ENCODE peak calls at places on chromosomes 5 and 9, in four cellular contexts. One of them, this sample, is unnamed.

GRCh38 chr5:32283539-32284377 is 29.0 kb downstream of the MTMR12 start:
- DNase-seq in iPS DF 6.9: no peak
- DNase-seq in heart left ventricle: no peak
- DNase-seq in PC-3: peak
- DNase-seq in this sample: no peak

GRCh38 chr5:65926276-65926761 is at the start of gene ERBIN:
- DNase-seq in heart left ventricle: peak
- DNase-seq in PC-3: peak
- DNase-seq in iPS DF 6.9: no peak
- DNase-seq in this sample: no peak

GRCh38 chr9:117768740-117769400 is 64.7 kb downstream of the TLR4 start:
- DNase-seq in PC-3: no peak
- DNase-seq in heart left ventricle: no peak
- DNase-seq in iPS DF 6.9: no peak
- DNase-seq in this sample: no peak

GRCh38 chr5:151924564-151925395 is at the start of gene GLRA1:
- DNase-seq in heart left ventricle: peak
- DNase-seq in PC-3: peak
- DNase-seq in iPS DF 6.9: peak
- DNase-seq in this sample: no peak

GRCh38 chr5:21225223-21226064 is 1237.4 kb upstream of the CDH18 start:
- DNase-seq in PC-3: peak
- DNase-seq in iPS DF 6.9: no peak
- DNase-seq in heart left ventricle: no peak
- DNase-seq in this sample: no peak

GRCh38 chr9:5870691-5871090 is 20.0 kb upstream of the MLANA start:
- DNase-seq in heart left ventricle: no peak
- DNase-seq in PC-3: no peak
- DNase-seq in iPS DF 6.9: no peak
- DNase-seq in this sample: no peak

GRCh38 chr5:93585054-93585751 is 2.2 kb downstream of the NR2F1 start:
- DNase-seq in PC-3: peak
- DNase-seq in iPS DF 6.9: no peak
- DNase-seq in heart left ventricle: no peak
- DNase-seq in this sample: no peak

GRCh38 chr9:81789751-81790150 is 100.4 kb upstream of the TLE1 start:
- DNase-seq in PC-3: no peak
- DNase-seq in heart left ventricle: no peak
- DNase-seq in iPS DF 6.9: no peak
- DNase-seq in this sample: no peak

GRCh38 chr5:42666821-42667325 is 89.7 kb upstream of the CCDC152 start:
- DNase-seq in heart left ventricle: no peak
- DNase-seq in iPS DF 6.9: no peak
- DNase-seq in PC-3: no peak
- DNase-seq in this sample: no peak

GRCh38 chr5:144187699-144188294 is 17.1 kb downstream of the KCTD16 start:
- DNase-seq in PC-3: peak
- DNase-seq in heart left ventricle: peak
- DNase-seq in iPS DF 6.9: no peak
- DNase-seq in this sample: peak

GRCh38 chr5:176817864-176818377 is 7.6 kb downstream of the UNC5A start:
- DNase-seq in iPS DF 6.9: no peak
- DNase-seq in PC-3: peak
- DNase-seq in heart left ventricle: no peak
- DNase-seq in this sample: no peak

GRCh38 chr5:6714221-6715041 is 1.2 kb downstream of the TENT4A start:
- DNase-seq in heart left ventricle: peak
- DNase-seq in iPS DF 6.9: no peak
- DNase-seq in PC-3: peak
- DNase-seq in this sample: no peak

GRCh38 chr9:114236391-114237138 is 81.2 kb downstream of the COL27A1 start:
- DNase-seq in PC-3: no peak
- DNase-seq in heart left ventricle: no peak
- DNase-seq in iPS DF 6.9: no peak
- DNase-seq in this sample: no peak

GRCh38 chr9:36317766-36318165 is 59.5 kb upstream of the GNE start:
- DNase-seq in heart left ventricle: no peak
- DNase-seq in iPS DF 6.9: no peak
- DNase-seq in PC-3: peak
- DNase-seq in this sample: no peak

GRCh38 chr9:114273461-114273881 is 49.4 kb upstream of the ORM1 start:
- DNase-seq in iPS DF 6.9: no peak
- DNase-seq in PC-3: no peak
- DNase-seq in heart left ventricle: no peak
- DNase-seq in this sample: no peak

GRCh38 chr5:102223542-102224444 is 72.3 kb downstream of the SLCO4C1 start:
- DNase-seq in PC-3: peak
- DNase-seq in iPS DF 6.9: no peak
- DNase-seq in heart left ventricle: no peak
- DNase-seq in this sample: no peak

GRCh38 chr9:133143639-133144141 is 20.0 kb downstream of the GBGT1 start:
- DNase-seq in PC-3: no peak
- DNase-seq in heart left ventricle: peak
- DNase-seq in iPS DF 6.9: no peak
- DNase-seq in this sample: no peak

GRCh38 chr9:133140174-133140505 is 19.1 kb upstream of the RALGDS start:
- DNase-seq in heart left ventricle: no peak
- DNase-seq in iPS DF 6.9: no peak
- DNase-seq in PC-3: no peak
- DNase-seq in this sample: no peak

GRCh38 chr9:133140606-133141005 is 19.6 kb upstream of the RALGDS start:
- DNase-seq in iPS DF 6.9: no peak
- DNase-seq in heart left ventricle: no peak
- DNase-seq in PC-3: no peak
- DNase-seq in this sample: no peak

GRCh38 chr9:133142657-133143592 is 20.8 kb downstream of the GBGT1 start:
- DNase-seq in PC-3: no peak
- DNase-seq in iPS DF 6.9: no peak
- DNase-seq in heart left ventricle: peak
- DNase-seq in this sample: no peak

GRCh38 chr9:133141833-133142594 is 21.0 kb upstream of the RALGDS start:
- DNase-seq in iPS DF 6.9: no peak
- DNase-seq in PC-3: no peak
- DNase-seq in heart left ventricle: no peak
- DNase-seq in this sample: no peak
- H3K27ac ChIP-seq in iPS DF 6.9: no peak
- H3K27ac ChIP-seq in PC-3: no peak
- H3K27ac ChIP-seq in heart left ventricle: peak
- H3K27ac ChIP-seq in this sample: peak

GRCh38 chr9:116390306-116391228 is 237.0 kb downstream of the PAPPA start:
- DNase-seq in iPS DF 6.9: no peak
- DNase-seq in heart left ventricle: no peak
- DNase-seq in PC-3: no peak
- DNase-seq in this sample: no peak
- H3K27ac ChIP-seq in iPS DF 6.9: no peak
- H3K27ac ChIP-seq in heart left ventricle: no peak
- H3K27ac ChIP-seq in PC-3: no peak
- H3K27ac ChIP-seq in this sample: no peak

GRCh38 chr9:112080831-112081542 is 94.1 kb downstream of the SUSD1 start:
- DNase-seq in heart left ventricle: no peak
- DNase-seq in iPS DF 6.9: no peak
- DNase-seq in PC-3: no peak
- DNase-seq in this sample: no peak
- H3K27ac ChIP-seq in heart left ventricle: peak
- H3K27ac ChIP-seq in iPS DF 6.9: no peak
- H3K27ac ChIP-seq in PC-3: no peak
- H3K27ac ChIP-seq in this sample: no peak

GRCh38 chr5:76591366-76591765 is 31.8 kb downstream of the F2RL2 start:
- DNase-seq in heart left ventricle: no peak
- DNase-seq in iPS DF 6.9: no peak
- DNase-seq in PC-3: no peak
- DNase-seq in this sample: no peak

GRCh38 chr5:76586531-76586930 is 36.7 kb downstream of the F2RL2 start:
- DNase-seq in PC-3: no peak
- DNase-seq in heart left ventricle: no peak
- DNase-seq in iPS DF 6.9: no peak
- DNase-seq in this sample: no peak

GRCh38 chr5:76585783-76586217 is 37.4 kb downstream of the F2RL2 start:
- DNase-seq in heart left ventricle: no peak
- DNase-seq in iPS DF 6.9: no peak
- DNase-seq in PC-3: no peak
- DNase-seq in this sample: no peak

GRCh38 chr5:76592692-76593091 is 30.5 kb downstream of the F2RL2 start:
- DNase-seq in PC-3: no peak
- DNase-seq in iPS DF 6.9: no peak
- DNase-seq in heart left ventricle: no peak
- DNase-seq in this sample: no peak

DNA sequence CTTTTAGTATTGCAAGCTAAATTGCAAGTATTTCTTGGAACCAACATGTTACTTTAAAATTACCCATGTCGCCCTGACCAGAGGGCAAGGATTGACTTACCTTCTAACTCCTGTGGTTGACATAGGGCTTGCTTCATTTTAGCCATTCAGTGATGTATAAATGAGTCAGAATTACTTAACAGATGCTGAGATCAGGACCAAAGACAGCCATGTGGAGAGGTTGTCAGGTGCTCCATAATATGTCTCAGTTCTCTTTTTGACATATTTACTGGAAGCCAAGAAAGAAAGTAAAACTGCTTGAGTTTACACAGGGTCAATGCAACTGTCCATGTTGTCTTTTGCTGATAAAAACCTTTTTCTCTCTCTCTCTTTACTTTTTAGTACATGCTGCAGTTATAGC is 33.2 kb downstream of the F2RL2 start:
- DNase-seq in iPS DF 6.9: no peak
- DNase-seq in heart left ventricle: no peak
- DNase-seq in PC-3: no peak
- DNase-seq in this sample: peak
- H3K27ac ChIP-seq in iPS DF 6.9: no peak
- H3K27ac ChIP-seq in heart left ventricle: no peak
- H3K27ac ChIP-seq in PC-3: no peak
- H3K27ac ChIP-seq in this sample: peak

DNA sequence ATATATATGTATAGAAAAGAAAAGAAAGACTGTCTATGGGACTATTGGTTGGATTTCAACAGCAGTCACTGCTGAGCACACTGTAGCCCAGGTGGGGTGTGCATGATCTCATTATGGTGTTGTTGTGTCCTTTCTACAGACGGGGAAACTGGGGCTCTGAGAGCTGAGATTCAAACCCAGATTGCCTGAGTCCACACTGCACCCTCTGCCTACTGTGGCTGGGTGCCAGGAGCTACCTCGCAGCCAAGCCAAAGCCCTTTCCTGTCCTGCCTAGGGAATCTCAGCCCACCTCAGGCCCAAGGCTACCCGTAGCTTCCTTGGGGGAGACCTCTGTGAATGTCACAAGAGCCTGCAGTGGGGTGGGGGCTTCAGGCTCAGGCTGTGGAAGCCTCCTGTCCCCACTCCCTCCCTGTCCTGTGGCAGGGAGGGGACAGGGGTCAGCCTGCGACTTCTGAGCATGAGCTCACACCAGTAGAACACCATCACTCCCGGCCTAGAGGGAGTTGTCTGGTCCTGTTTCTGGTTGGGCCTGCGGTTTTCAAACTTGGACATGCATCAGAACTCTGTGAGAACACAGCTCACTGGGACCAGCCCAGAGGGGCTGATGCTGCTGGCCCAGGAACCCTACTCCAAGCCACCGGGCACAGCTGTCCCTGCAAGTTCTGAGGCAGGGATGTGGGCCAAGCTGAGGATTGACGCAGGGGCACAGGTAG is 7.9 kb upstream of the NINJ1 start:
- DNase-seq in PC-3: no peak
- DNase-seq in iPS DF 6.9: no peak
- DNase-seq in heart left ventricle: no peak
- DNase-seq in this sample: no peak
- H3K27ac ChIP-seq in PC-3: no peak
- H3K27ac ChIP-seq in iPS DF 6.9: no peak
- H3K27ac ChIP-seq in heart left ventricle: no peak
- H3K27ac ChIP-seq in this sample: no peak

DNA sequence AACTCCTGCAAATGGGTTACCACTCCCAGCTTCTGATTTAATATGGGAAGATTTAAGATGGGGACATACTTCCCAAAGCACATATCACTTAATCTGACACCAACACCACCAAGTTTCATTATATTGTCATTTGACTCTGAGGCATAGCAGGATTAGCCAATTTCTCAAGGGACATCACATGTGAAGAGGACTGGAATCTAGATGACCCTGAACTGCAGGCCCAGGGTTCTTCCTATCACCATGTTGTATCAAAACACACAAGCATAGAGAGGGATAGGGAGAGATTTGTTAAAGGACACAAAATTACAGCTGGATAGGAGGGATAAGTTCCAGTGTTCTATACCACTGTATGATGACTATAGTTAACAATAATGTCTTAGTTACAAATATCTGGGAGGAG is 168.3 kb upstream of the PPP2R2B start:
- DNase-seq in iPS DF 6.9: no peak
- DNase-seq in PC-3: no peak
- DNase-seq in heart left ventricle: no peak
- DNase-seq in this sample: no peak
- H3K27ac ChIP-seq in iPS DF 6.9: no peak
- H3K27ac ChIP-seq in PC-3: no peak
- H3K27ac ChIP-seq in heart left ventricle: no peak
- H3K27ac ChIP-seq in this sample: no peak

GRCh38 chr5:132907161-132907560 is 33.7 kb downstream of the LEAP2 start:
- DNase-seq in heart left ventricle: no peak
- DNase-seq in iPS DF 6.9: no peak
- DNase-seq in PC-3: no peak
- DNase-seq in this sample: no peak
- H3K27ac ChIP-seq in heart left ventricle: no peak
- H3K27ac ChIP-seq in iPS DF 6.9: no peak
- H3K27ac ChIP-seq in PC-3: no peak
- H3K27ac ChIP-seq in this sample: no peak

DNA sequence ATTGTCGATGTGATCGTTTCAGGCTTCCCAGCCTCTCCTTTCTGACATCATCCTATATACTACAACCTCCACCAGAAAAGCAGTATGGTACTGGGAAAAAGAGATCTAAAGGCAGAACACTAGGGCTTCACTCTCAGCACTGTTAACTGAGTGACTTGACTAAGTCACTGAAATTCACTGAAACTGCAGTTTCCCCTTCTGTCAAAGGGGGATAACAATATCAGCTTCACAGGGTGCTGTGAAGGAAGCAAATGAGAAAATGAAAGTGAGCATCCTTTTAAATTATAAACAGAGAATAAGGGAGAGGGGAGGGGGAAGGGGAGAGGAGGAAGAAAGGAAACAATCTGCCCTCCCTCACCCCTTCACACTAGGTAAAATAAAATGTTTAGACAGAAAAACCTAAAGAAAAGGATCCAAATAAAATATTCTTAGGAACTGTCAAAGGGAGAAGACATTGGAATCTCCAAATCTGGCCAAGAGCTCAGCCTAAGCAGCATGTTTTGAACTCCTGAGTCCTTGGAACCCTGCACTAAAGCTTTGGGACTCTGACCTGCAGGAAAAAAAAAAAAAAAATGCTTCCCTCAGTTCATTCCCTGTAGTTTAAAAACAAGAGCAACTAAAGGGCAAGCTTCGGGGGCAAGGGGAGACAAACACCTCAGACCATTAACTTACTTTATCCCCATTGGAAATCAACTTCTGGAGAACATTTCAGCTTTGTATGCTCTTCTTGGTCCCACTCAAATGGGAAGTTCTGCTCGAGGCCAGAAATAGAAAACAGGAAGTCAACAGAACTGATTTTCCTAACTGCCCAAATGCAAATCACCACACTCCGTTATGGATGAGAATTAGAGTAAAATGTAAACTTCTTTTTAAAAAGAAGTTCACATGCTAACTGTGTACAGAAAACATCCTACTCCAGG is 178.3 kb downstream of the DEPDC1B start:
- DNase-seq in PC-3: no peak
- DNase-seq in iPS DF 6.9: no peak
- DNase-seq in heart left ventricle: no peak
- DNase-seq in this sample: peak
- H3K27ac ChIP-seq in PC-3: no peak
- H3K27ac ChIP-seq in iPS DF 6.9: no peak
- H3K27ac ChIP-seq in heart left ventricle: peak
- H3K27ac ChIP-seq in this sample: peak